ENCODE peak calls at places on chromosomes 5 and 9, in seven cellular contexts. S is NB4, B is adrenal gland, G is uterus, P is suprapubic skin, O is Peyer's patch, C is A549. E is an unnamed sample.

GRCh38 chr9:77038281-77039036 is 19.0 kb downstream of the FOXB2 start:
- DNase-seq in G (no peak), O (no peak), S (no peak), B (no peak), P (no peak), C (no peak), E (no peak)

GRCh38 chr9:75712690-75713089 is 177.8 kb upstream of the PCSK5 start:
- DNase-seq in G (no peak), C (no peak), P (no peak), B (peak; percentile 56), O (no peak), S (no peak), E (no peak)

GRCh38 chr9:120720404-120720803 is 6.1 kb upstream of the MEGF9 start:
- DNase-seq in C (no peak), P (no peak), G (no peak), O (no peak), S (no peak), B (no peak), E (no peak)

GRCh38 chr9:133371261-133371711 is 4.6 kb downstream of the SURF4 start:
- DNase-seq in O (peak; percentile 43), G (no peak), B (no peak), C (no peak), S (peak; percentile 59), P (no peak), E (no peak)

GRCh38 chr9:85215936-85216335 is 525.8 kb downstream of the AGTPBP1 start:
- DNase-seq in G (no peak), S (no peak), P (no peak), C (no peak), B (no peak), O (no peak), E (no peak)

GRCh38 chr9:13755551-13755950 is 476.1 kb upstream of the MPDZ start:
- DNase-seq in O (no peak), B (no peak), P (no peak), C (no peak), S (no peak), G (no peak), E (no peak)

GRCh38 chr5:74109344-74109743 is 483.3 kb downstream of the ARHGEF28 start:
- DNase-seq in G (no peak), P (no peak), B (no peak), O (no peak), S (no peak), C (no peak), E (no peak)

GRCh38 chr9:15104826-15105420 is 194.7 kb upstream of the FREM1 start:
- DNase-seq in C (peak; percentile 24), G (no peak), O (no peak), B (peak; percentile 22), S (peak; percentile 57), P (no peak), E (no peak)

GRCh38 chr5:119031047-119031886 is 39.6 kb upstream of the DMXL1 start:
- DNase-seq in P (no peak), C (no peak), O (no peak), B (no peak), G (no peak), S (no peak), E (no peak)

GRCh38 chr5:135191084-135191826 is 157.2 kb upstream of the PITX1 start:
- DNase-seq in B (peak; percentile 77), G (peak; percentile 38), P (peak; percentile 77), O (peak; percentile 60), C (peak; percentile 62), S (peak; percentile 84), E (peak; percentile 35)
- H3K4me3 ChIP-seq in B (peak overlapping the region; percentile 35), G (no peak overlapping the region), P (peak overlapping the region; percentile 44), O (peak overlapping the region; percentile 40), C (peak overlapping the region; percentile 60), S (no peak overlapping the region), E (no peak overlapping the region)

GRCh38 chr5:72364186-72364585 is 44.0 kb downstream of the PTCD2 start:
- DNase-seq in G (no peak), C (no peak), S (no peak), O (no peak), B (no peak), P (no peak), E (no peak)

GRCh38 chr5:72363146-72363802 is 43.1 kb downstream of the PTCD2 start:
- DNase-seq in P (no peak), S (no peak), B (no peak), C (no peak), O (no peak), G (no peak), E (no peak)

GRCh38 chr5:72369301-72370079 is 49.3 kb downstream of the PTCD2 start:
- DNase-seq in P (no peak), C (no peak), G (no peak), S (no peak), O (no peak), B (no peak), E (no peak)

GRCh38 chr5:72364961-72365360 is 44.8 kb downstream of the PTCD2 start:
- DNase-seq in G (no peak), S (no peak), P (no peak), O (no peak), B (no peak), C (no peak), E (no peak)

GRCh38 chr5:72366324-72366976 is 46.3 kb downstream of the PTCD2 start:
- DNase-seq in O (peak; percentile 40), S (peak; percentile 80), B (peak; percentile 75), G (peak; percentile 81), C (peak; percentile 52), P (no peak), E (no peak)
- TF ChIP-seq CTCF in O (no peak), S (peak; percentile 68), B (peak; percentile 75), G (peak; percentile 84), C (peak; percentile 89), P (peak; percentile 72), E (peak; percentile 19)

DNA sequence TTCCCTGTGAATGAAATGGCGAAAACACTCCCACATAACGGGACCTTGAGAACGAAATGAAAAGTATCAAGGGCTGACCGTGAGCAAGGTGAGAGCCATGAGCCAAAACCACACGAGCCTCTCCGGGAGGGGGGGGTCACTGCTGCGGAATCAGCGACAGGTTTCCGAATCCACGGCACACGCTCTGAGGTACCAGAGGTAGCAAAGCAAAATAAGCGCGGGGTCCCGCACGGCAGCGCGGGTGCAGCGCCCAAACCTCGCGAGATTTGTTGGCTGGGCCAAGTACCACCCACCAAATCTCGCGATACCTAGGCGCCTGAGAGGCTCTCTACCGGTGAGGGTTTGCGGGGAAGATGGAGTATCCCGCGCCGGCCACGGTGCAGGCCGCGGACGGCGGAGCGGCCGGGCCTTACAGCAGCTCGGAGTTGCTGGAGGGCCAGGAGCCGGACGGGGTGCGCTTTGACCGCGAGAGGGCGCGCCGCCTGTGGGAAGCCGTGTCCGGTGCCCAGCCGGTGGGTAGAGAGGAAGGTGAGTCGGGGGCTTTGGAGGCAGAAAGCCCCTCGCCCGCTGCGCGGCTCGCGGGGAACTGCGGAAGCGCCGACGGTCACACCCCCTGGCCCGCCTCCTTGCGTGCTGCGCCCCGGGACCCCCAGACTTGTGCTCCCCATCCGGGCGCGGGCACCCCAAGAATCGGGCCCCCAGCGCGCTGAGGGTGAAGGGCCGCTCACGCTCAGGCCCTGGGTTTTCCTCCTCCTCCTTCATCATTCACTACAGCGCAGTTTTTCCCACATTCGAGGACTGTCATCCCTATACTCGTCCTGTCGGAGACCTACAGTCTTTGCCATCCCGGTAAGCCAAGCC is at the start of gene ZNF346:
- DNase-seq in B (peak; percentile 95), S (peak; percentile 92), C (peak; percentile 100), G (peak; percentile 94), P (peak; percentile 96), O (peak; percentile 90), E (peak; percentile 87)
- TF ChIP-seq POLR2A in B (peak; percentile 73), S (peak; percentile 79), C (peak; percentile 79), G (peak; percentile 65), P (no peak), O (peak; percentile 47), E (no peak)

GRCh38 chr9:99072040-99072394 is 32.9 kb upstream of the TGFBR1 start:
- DNase-seq in S (no peak), G (no peak), O (no peak), C (no peak), B (peak; percentile 66), P (no peak), E (no peak)
- H3K4me3 ChIP-seq in S (no peak overlapping the region), G (no peak overlapping the region), O (no peak overlapping the region), C (no peak overlapping the region), B (no peak overlapping the region), P (no peak overlapping the region), E (no peak overlapping the region)

DNA sequence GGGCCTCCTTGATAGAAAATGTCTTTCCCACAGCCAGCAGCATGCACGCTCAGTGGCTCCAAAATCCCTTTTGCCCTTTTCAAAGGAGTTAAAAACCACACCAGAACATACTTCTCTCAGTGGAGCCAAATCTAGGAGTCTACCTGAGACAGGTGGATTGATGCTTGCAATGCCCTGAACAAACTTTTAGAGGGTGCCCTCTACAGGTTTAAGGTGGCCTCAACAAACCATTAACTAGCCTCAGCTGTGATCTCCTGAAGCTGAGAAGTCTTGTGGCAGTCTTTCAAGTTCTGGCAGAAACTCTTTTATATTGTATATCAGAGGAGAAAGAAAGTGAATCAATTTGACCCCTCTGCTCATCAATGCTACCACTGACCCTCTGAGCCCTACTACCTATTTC is 125.4 kb downstream of the MED27 start:
- DNase-seq in G (no peak), P (no peak), B (no peak), O (no peak), C (no peak), S (no peak), E (no peak)
- TF ChIP-seq CTCF in G (no peak), P (no peak), B (no peak), O (no peak), C (peak; percentile 36), S (peak; percentile 18), E (no peak)

GRCh38 chr5:148651528-148651927 is 2.8 kb downstream of the HTR4 start:
- DNase-seq in B (no peak), O (no peak), G (no peak), C (no peak), S (no peak), P (no peak), E (no peak)

GRCh38 chr5:148653271-148653839 is 972 bp downstream of the HTR4 start:
- DNase-seq in O (no peak), C (no peak), S (no peak), B (no peak), G (no peak), P (no peak), E (no peak)

GRCh38 chr5:148659641-148660345 is 5.5 kb upstream of the HTR4 start:
- DNase-seq in B (no peak), O (no peak), G (no peak), P (no peak), S (no peak), C (no peak), E (no peak)

DNA sequence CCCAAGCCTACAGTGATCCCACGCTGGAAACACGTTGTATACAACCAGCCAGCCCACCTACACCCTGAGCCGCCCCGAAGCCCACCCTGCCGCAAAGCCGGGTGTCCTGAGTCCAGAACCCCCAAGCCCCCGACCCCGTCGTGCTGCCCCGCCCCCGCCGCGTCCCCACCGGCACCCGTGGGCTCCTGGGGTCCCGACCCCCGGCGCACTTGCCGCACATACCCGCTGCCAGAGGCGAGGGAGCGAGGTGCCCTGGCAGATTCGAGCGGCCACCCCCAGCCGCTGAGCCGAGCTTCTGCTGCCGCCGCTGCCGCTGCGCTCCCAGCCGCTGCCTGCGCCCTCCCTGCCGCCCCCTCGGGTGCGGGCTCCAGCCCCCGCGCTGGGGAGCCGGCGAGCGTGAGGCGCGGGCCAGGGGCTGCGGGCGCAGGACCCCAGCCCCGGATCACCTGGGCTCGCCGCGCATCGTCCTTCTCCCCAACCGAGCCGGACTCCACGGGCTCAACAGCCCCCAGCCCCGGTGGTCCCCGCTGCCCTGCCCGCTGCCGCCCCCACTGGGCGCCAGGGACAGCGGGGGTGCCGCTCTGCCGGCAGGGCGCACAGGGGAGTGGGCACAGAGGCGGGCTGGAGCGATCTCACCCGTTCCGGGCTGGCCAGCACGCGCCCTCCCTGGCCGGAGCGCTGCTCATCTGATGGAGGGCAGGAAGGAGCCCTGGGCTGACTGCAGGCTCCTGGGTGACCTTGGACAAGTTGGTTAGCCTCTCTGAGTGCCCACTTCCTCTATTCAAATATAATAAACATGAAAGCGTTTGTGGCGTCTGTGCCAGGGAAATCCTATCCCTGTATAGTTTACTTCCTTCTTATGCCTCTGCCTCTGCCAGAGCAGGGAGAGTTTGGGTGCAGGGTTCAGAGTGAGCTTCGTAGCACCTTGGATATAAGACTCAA is at the start of gene HTR4:
- DNase-seq in G (no peak), P (no peak), O (no peak), S (peak; percentile 4), B (peak; percentile 26), C (no peak), E (no peak)
- TF ChIP-seq POLR2A in G (no peak), P (no peak), O (peak; percentile 35), S (no peak), B (no peak), C (no peak), E (no peak)